ENCODE peak calls at places on chromosomes 4 and X, in five cellular contexts. D is sigmoid colon, R is pancreas, I is foreskin fibroblast, A is MM.1S. Z is an unnamed sample.

GRCh38 chr4:169009281-169010124 is 552 bp downstream of the CBR4 start:
- DNase-seq in R (peak; percentile 69), A (peak; percentile 66), D (peak; percentile 87), I (peak; percentile 54), Z (peak; percentile 75)

GRCh38 chrX:102067966-102068723 is 57.3 kb upstream of the TCEAL2 start:
- DNase-seq in D (no peak), R (peak; percentile 20), A (peak; percentile 41), I (no peak), Z (no peak)

GRCh38 chr4:184261246-184261645 is 43.6 kb upstream of the ENPP6 start:
- DNase-seq in I (no peak), A (no peak), D (no peak), R (no peak), Z (no peak)

GRCh38 chr4:188960411-188961093 is 821.3 kb downstream of the TRIML1 start:
- DNase-seq in I (peak; percentile 57), A (no peak), D (no peak), R (no peak), Z (no peak)

GRCh38 chr4:153887217-153887616 is 98.3 kb upstream of the SFRP2 start:
- DNase-seq in D (no peak), I (no peak), A (no peak), R (no peak), Z (no peak)

GRCh38 chr4:10107111-10108091 is 9.2 kb downstream of the WDR1 start:
- DNase-seq in D (peak; percentile 71), A (no peak), R (no peak), I (peak; percentile 42), Z (no peak)

GRCh38 chrX:29071525-29071924 is 484.3 kb downstream of the IL1RAPL1 start:
- DNase-seq in D (no peak), R (no peak), A (no peak), I (peak; percentile 0), Z (no peak)

GRCh38 chr4:119010909-119011606 is 122.4 kb downstream of the SYNPO2 start:
- DNase-seq in I (no peak), A (no peak), D (peak; percentile 82), R (no peak), Z (no peak)

GRCh38 chr4:78414116-78414515 is 137.5 kb upstream of the ANXA3 start:
- DNase-seq in R (no peak), I (peak; percentile 4), A (no peak), D (no peak), Z (no peak)

GRCh38 chr4:98447648-98448047 is 186.5 kb downstream of the RAP1GDS1 start:
- DNase-seq in D (no peak), A (no peak), R (no peak), I (no peak), Z (peak; percentile 29)

GRCh38 chrX:3638280-3638873 is 75.1 kb downstream of the PRKX start:
- DNase-seq in I (peak; percentile 12), D (no peak), A (peak; percentile 23), R (peak; percentile 63), Z (no peak)

GRCh38 chr4:143344774-143345173 is 8.1 kb downstream of the GAB1 start:
- DNase-seq in A (no peak), I (no peak), D (no peak), R (no peak), Z (no peak)

GRCh38 chr4:6840062-6840976 is 57.8 kb downstream of the KIAA0232 start:
- DNase-seq in A (no peak), R (no peak), D (no peak), I (peak; percentile 66), Z (no peak)

GRCh38 chr4:52014903-52015302 is 5.3 kb downstream of the LRRC66 start:
- DNase-seq in A (no peak), D (no peak), I (no peak), R (no peak), Z (no peak)

GRCh38 chr4:177128306-177128705 is 181.4 kb upstream of the NEIL3 start:
- DNase-seq in R (no peak), I (peak; percentile 27), D (no peak), A (no peak), Z (no peak)

GRCh38 chr4:5067908-5068307 is 16.6 kb downstream of the STK32B start:
- DNase-seq in A (no peak), I (no peak), D (no peak), R (no peak), Z (no peak)

GRCh38 chrX:67524950-67525691 is 18.7 kb upstream of the AR start:
- DNase-seq in D (no peak), R (no peak), A (no peak), I (no peak), Z (no peak)

GRCh38 chrX:107449490-107450175 is at the start of gene FRMPD3:
- DNase-seq in D (no peak), R (no peak), I (no peak), A (peak; percentile 15), Z (peak; percentile 22)

GRCh38 chr4:26529479-26529878 is 39.2 kb upstream of the CCKAR start:
- DNase-seq in I (no peak), A (no peak), R (no peak), D (no peak), Z (no peak)

GRCh38 chrX:40936827-40937226 is 148.4 kb upstream of the USP9X start:
- DNase-seq in D (no peak), R (no peak), I (no peak), A (no peak), Z (no peak)

GRCh38 chr4:177283167-177283566 is 26.5 kb upstream of the NEIL3 start:
- DNase-seq in A (no peak), R (no peak), D (no peak), I (no peak), Z (no peak)

GRCh38 chr4:173039617-173040176 is 128.9 kb upstream of the GALNT7 start:
- DNase-seq in R (no peak), A (no peak), D (no peak), I (no peak), Z (no peak)

GRCh38 chr4:7192252-7193039 is at the start of gene SORCS2:
- DNase-seq in R (peak; percentile 64), A (no peak), I (peak; percentile 47), D (peak; percentile 83), Z (peak; percentile 55)

GRCh38 chrX:45986971-45987370 is 558.2 kb downstream of the ZNF674 start:
- DNase-seq in D (no peak), A (no peak), I (no peak), R (no peak), Z (no peak)

GRCh38 chr4:80072607-80073361 is at the start of gene ANTXR2:
- DNase-seq in A (peak; percentile 56), D (peak; percentile 96), R (peak; percentile 81), I (peak; percentile 98), Z (peak; percentile 74)
- TF ChIP-seq CTCF in A (no peak), D (peak; percentile 11), R (no peak), I (no peak), Z (no peak)

GRCh38 chr4:147984065-147984777 is 252.3 kb downstream of the ARHGAP10 start:
- DNase-seq in R (peak; percentile 14), I (peak; percentile 14), D (no peak), A (peak; percentile 14), Z (peak; percentile 6)
- TF ChIP-seq CTCF in R (peak; percentile 13), I (peak; percentile 67), D (peak; percentile 43), A (peak; percentile 73), Z (peak; percentile 67)

DNA sequence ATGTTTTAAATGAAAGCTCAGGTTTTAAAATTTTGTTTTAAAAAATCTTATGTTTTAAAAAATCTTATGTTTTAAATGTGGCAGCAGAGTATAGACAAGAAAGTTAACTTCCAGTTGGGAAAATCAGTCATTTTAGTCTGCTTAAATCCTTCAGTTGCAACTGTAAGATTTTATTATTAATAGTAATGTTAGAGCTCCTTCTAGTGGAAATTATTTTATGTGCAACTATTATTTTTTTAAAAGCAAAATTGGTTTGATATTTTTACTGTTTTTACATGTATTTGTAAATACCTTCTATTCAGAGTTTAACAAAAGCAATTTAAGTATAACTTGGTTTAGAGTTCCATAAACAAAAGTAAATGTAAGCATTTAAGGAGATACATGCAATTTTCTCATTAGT is 8.5 kb upstream of the NUDT6 start:
- DNase-seq in A (no peak), D (no peak), R (no peak), I (no peak), Z (no peak)
- TF ChIP-seq CTCF in A (peak; percentile 54), D (peak; percentile 29), R (no peak), I (no peak), Z (peak; percentile 14)

GRCh38 chr4:138835833-138836521 is 179.6 kb upstream of the NOCT start:
- DNase-seq in A (peak; percentile 8), R (peak; percentile 11), D (no peak), I (no peak), Z (no peak)
- TF ChIP-seq CTCF in A (no peak), R (no peak), D (no peak), I (no peak), Z (no peak)

GRCh38 chrX:15816453-15816838 is 26.2 kb downstream of the ZRSR2 start:
- DNase-seq in R (no peak), I (no peak), D (no peak), A (no peak), Z (no peak)

GRCh38 chrX:15812212-15812938 is 22.1 kb downstream of the ZRSR2 start:
- DNase-seq in I (no peak), A (no peak), R (no peak), D (no peak), Z (no peak)

GRCh38 chrX:15816886-15817285 is 26.6 kb downstream of the ZRSR2 start:
- DNase-seq in I (no peak), D (no peak), R (no peak), A (peak; percentile 6), Z (no peak)

GRCh38 chrX:15814811-15815210 is 24.5 kb downstream of the ZRSR2 start:
- DNase-seq in D (no peak), R (no peak), A (no peak), I (no peak), Z (no peak)

DNA sequence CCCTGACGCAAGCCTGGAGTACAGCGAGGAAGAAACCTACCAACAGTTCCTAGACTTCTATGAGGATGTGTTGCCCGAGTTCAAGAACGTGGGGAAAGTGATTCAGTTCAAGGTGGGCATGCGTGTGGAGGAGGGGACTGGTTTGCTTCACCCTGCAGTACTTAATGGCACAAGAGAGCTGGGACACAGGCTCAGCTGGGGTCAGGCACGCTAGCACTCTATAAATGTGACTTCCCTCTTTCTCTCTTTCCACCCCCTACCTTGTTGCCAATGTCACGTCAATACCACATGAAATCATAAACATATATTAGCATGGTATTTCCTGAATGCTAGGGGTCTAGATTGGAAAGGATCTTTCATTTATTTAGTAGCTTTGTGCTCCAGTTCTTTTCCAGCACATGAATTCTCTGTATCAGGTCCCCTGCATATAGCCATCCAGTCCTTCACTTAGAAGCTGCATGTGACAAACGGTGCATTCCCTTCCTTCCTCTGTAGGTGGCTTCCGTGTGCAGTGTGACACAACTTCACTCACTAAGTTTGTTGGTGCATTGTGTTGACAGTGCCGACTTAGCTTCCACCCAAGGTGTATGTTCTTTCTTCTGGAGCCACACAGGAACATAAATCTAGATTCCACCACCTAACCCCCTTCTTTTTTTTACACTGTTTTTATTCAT is 25.6 kb downstream of the ZRSR2 start:
- DNase-seq in D (no peak), A (peak; percentile 37), R (no peak), I (peak; percentile 2), Z (no peak)
- TF ChIP-seq CTCF in D (no peak), A (peak; percentile 50), R (no peak), I (peak; percentile 20), Z (peak; percentile 49)

DNA sequence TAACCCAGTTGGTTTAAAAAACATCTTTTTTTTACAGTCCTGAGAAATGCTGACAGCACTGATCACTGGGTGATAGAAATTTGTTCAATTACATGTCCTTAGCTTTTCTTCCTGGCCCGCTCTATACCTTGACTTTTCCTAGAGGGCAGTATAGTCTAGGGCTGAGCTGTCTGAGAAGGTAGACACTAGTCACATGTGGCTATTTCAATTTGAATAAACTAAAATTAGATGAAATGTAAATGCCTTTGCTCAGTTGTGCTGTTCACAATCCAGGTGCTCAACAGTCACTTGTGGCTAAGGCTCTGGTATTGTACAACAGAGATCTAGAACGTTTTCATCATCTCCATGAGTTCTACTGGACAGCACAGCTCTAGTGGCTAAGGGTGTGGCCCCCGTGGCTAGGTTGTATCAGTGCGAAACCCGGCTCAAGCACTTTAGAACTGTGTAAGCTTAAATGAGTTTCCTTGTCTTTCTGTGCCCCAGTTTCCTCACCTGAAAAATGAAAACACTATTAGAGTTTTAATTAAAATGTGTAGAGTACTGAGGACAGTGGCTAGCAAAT is 111.6 kb upstream of the WDR17 start:
- DNase-seq in D (no peak), R (no peak), I (no peak), A (peak; percentile 65), Z (peak; percentile 25)
- TF ChIP-seq CTCF in D (no peak), R (no peak), I (no peak), A (peak; percentile 63), Z (peak; percentile 59)

Z was measured in GM06990.